ENCODE peak calls at places on chromosomes 1 and 21, in five cellular contexts. S is AG04450, N is GM18507, Z is cardiac muscle cell, M is EL. O is an unnamed sample.

GRCh38 chr1:196259291-196259690 is 348.9 kb downstream of the KCNT2 start:
- DNase-seq in S (no peak), N (no peak), Z (no peak), M (no peak), O (no peak)

GRCh38 chr1:190602325-190602724 is 124.7 kb upstream of the BRINP3 start:
- DNase-seq in S (no peak), N (no peak), Z (no peak), M (no peak), O (no peak)

GRCh38 chr1:12174789-12175455 is 8.1 kb downstream of the TNFRSF1B start:
- DNase-seq in S (no peak), N (no peak), Z (peak), M (no peak), O (no peak)

GRCh38 chr1:117318456-117318855 is 48.8 kb upstream of the MAN1A2 start:
- DNase-seq in S (no peak), N (no peak), Z (no peak), M (no peak), O (no peak)

GRCh38 chr1:17167041-17167782 is 37.7 kb upstream of the PADI1 start:
- DNase-seq in S (no peak), N (no peak), Z (no peak), M (peak), O (no peak)

GRCh38 chr1:160162936-160163335 is 11.5 kb downstream of the ATP1A4 start:
- DNase-seq in S (no peak), N (no peak), Z (no peak), M (no peak), O (no peak)

GRCh38 chr1:162008799-162009198 is 14.9 kb downstream of the OLFML2B start:
- DNase-seq in S (no peak), N (no peak), Z (no peak), M (no peak), O (no peak)

GRCh38 chr1:5940723-5941407 is 51.4 kb downstream of the NPHP4 start:
- DNase-seq in S (no peak), N (no peak), Z (no peak), M (no peak), O (peak)

GRCh38 chr1:94036721-94037120 is 84.2 kb downstream of the ABCA4 start:
- DNase-seq in S (peak), N (no peak), Z (no peak), M (peak), O (no peak)

GRCh38 chr21:35843911-35844667 is 216.2 kb downstream of the SETD4 start:
- DNase-seq in S (no peak), N (no peak), Z (no peak), M (no peak), O (no peak)

GRCh38 chr21:46634427-46634826 is 1.0 kb upstream of the PRMT2 start:
- DNase-seq in S (no peak), N (no peak), Z (no peak), M (no peak), O (no peak)

GRCh38 chr1:222331340-222331739 is 216.6 kb downstream of the HHIPL2 start:
- DNase-seq in S (peak), N (no peak), Z (no peak), M (peak), O (no peak)

GRCh38 chr1:23727362-23727811 is 15.9 kb upstream of the ELOA start:
- DNase-seq in S (peak), N (no peak), Z (no peak), M (no peak), O (no peak)

GRCh38 chr1:31769720-31770390 is 5.7 kb upstream of the ADGRB2 start:
- DNase-seq in S (no peak), N (no peak), Z (peak), M (no peak), O (peak)

GRCh38 chr1:228465571-228466146 is 21.5 kb upstream of the RNF187 start:
- DNase-seq in S (no peak), N (no peak), Z (no peak), M (no peak), O (no peak)

GRCh38 chr1:29632436-29633270 is 396.3 kb downstream of the PTPRU start:
- DNase-seq in S (no peak), N (no peak), Z (no peak), M (no peak), O (no peak)

GRCh38 chr1:77230051-77230450 is 10.8 kb upstream of the PIGK start:
- DNase-seq in S (no peak), N (no peak), Z (no peak), M (peak), O (no peak)

O was measured in SK-N-DZ.